ENCODE peak calls at places on chromosomes 6 and 20, in seven cellular contexts. I is adipocyte, Z is hepatocyte, K is GM19239, T is bronchial epithelial cell, M is HuH-7.5, B is left cardiac atrium. P is an unnamed sample.

GRCh38 chr6:13554929-13555333 is 19.5 kb upstream of the SIRT5 start:
- DNase-seq in I (no peak), Z (peak; percentile 19), K (no peak), T (no peak), M (no peak), B (peak; percentile 67), P (no peak)

GRCh38 chr6:45488269-45488668 is 110.5 kb upstream of the SUPT3H start:
- DNase-seq in I (no peak), Z (no peak), K (no peak), T (no peak), M (no peak), B (no peak), P (no peak)

GRCh38 chr6:170063431-170063830 is 227.4 kb downstream of the DLL1 start:
- DNase-seq in I (no peak), Z (no peak), K (no peak), T (no peak), M (no peak), B (no peak), P (no peak)

GRCh38 chr6:144528605-144529425 is 243.7 kb downstream of the UTRN start:
- DNase-seq in I (no peak), Z (no peak), K (no peak), T (peak; percentile 6), M (no peak), B (no peak), P (no peak)

GRCh38 chr6:49556429-49556837 is 6.0 kb downstream of the C6orf141 start:
- DNase-seq in I (no peak), Z (peak; percentile 82), K (no peak), T (peak; percentile 99), M (peak; percentile 46), B (no peak), P (no peak)

GRCh38 chr6:164130151-164130550 is 715.6 kb downstream of the QKI start:
- DNase-seq in I (no peak), Z (no peak), K (no peak), T (no peak), M (no peak), B (peak; percentile 56), P (no peak)

GRCh38 chr6:45703041-45703739 is 312.5 kb downstream of the CLIC5 start:
- DNase-seq in I (peak; percentile 64), Z (no peak), K (no peak), T (peak; percentile 83), M (no peak), B (no peak), P (peak; percentile 44)

GRCh38 chr6:64104051-64104450 is 468.4 kb downstream of the PHF3 start:
- DNase-seq in I (no peak), Z (no peak), K (no peak), T (no peak), M (no peak), B (no peak), P (no peak)

GRCh38 chr6:39452746-39453145 is 130.2 kb upstream of the KCNK16 start:
- DNase-seq in I (no peak), Z (no peak), K (no peak), T (peak; percentile 20), M (no peak), B (no peak), P (no peak)

GRCh38 chr6:170260686-170261085 is 30.2 kb downstream of the DLL1 start:
- DNase-seq in I (no peak), Z (no peak), K (no peak), T (no peak), M (peak; percentile 64), B (no peak), P (no peak)

GRCh38 chr20:10177326-10177725 is 41.3 kb upstream of the SNAP25 start:
- DNase-seq in I (no peak), Z (no peak), K (no peak), T (no peak), M (no peak), B (no peak), P (no peak)

GRCh38 chr6:9999806-10000205 is 415.1 kb downstream of the TFAP2A start:
- DNase-seq in I (peak; percentile 9), Z (no peak), K (no peak), T (peak; percentile 59), M (no peak), B (no peak), P (no peak)

GRCh38 chr6:28982476-28983266 is 22.4 kb downstream of the ZNF311 start:
- DNase-seq in I (peak; percentile 74), Z (peak; percentile 69), K (no peak), T (peak; percentile 64), M (no peak), B (no peak), P (peak; percentile 44)

GRCh38 chr6:7124631-7125030 is 16.9 kb downstream of the RREB1 start:
- DNase-seq in I (no peak), Z (no peak), K (no peak), T (peak; percentile 46), M (no peak), B (no peak), P (no peak)

GRCh38 chr6:141677598-141678211 is 455.0 kb upstream of the GJE1 start:
- DNase-seq in I (peak; percentile 80), Z (peak; percentile 63), K (no peak), T (peak; percentile 38), M (peak; percentile 3), B (no peak), P (peak; percentile 38)

GRCh38 chr6:147664092-147664491 is 155.6 kb downstream of the SAMD5 start:
- DNase-seq in I (no peak), Z (no peak), K (no peak), T (no peak), M (no peak), B (no peak), P (no peak)

GRCh38 chr6:45472383-45472782 is 94.6 kb upstream of the SUPT3H start:
- DNase-seq in I (no peak), Z (no peak), K (no peak), T (no peak), M (no peak), B (no peak), P (peak; percentile 78)

GRCh38 chr6:37171141-37171969 is 1.4 kb downstream of the PIM1 start:
- DNase-seq in I (peak; percentile 65), Z (peak; percentile 51), K (no peak), T (no peak), M (no peak), B (peak; percentile 50), P (no peak)

GRCh38 chr20:48295445-48295903 is 510.2 kb upstream of the SULF2 start:
- DNase-seq in I (peak; percentile 94), Z (peak; percentile 75), K (no peak), T (peak; percentile 88), M (peak; percentile 60), B (no peak), P (peak; percentile 91)

GRCh38 chr6:56555438-56555872 is 87.2 kb downstream of the DST start:
- DNase-seq in I (peak; percentile 24), Z (peak; percentile 40), K (no peak), T (no peak), M (no peak), B (no peak), P (no peak)

GRCh38 chr20:21677261-21677660 is 28.2 kb upstream of the PAX1 start:
- DNase-seq in I (no peak), Z (no peak), K (no peak), T (no peak), M (no peak), B (no peak), P (no peak)

GRCh38 chr6:112296122-112296521 is 41.8 kb upstream of the LAMA4 start:
- DNase-seq in I (peak; percentile 64), Z (peak; percentile 16), K (no peak), T (peak; percentile 49), M (peak; percentile 13), B (no peak), P (peak; percentile 62)

GRCh38 chr20:51318058-51318960 is 224.2 kb downstream of the NFATC2 start:
- DNase-seq in I (no peak), Z (peak; percentile 57), K (no peak), T (no peak), M (peak; percentile 63), B (peak; percentile 51), P (no peak)

GRCh38 chr6:66985816-66986215 is 1278.8 kb upstream of the EYS start:
- DNase-seq in I (no peak), Z (no peak), K (no peak), T (no peak), M (no peak), B (no peak), P (no peak)

GRCh38 chr20:25336561-25337422 is 53.8 kb downstream of the ABHD12 start:
- DNase-seq in I (peak; percentile 16), Z (peak; percentile 47), K (no peak), T (peak; percentile 81), M (peak; percentile 49), B (no peak), P (peak; percentile 32)

GRCh38 chr6:16205377-16206144 is 32.8 kb upstream of the GMPR start:
- DNase-seq in I (peak; percentile 99), Z (peak; percentile 38), K (peak; percentile 62), T (no peak), M (no peak), B (no peak), P (peak; percentile 99)

GRCh38 chr20:17442588-17442987 is 88.6 kb downstream of the BFSP1 start:
- DNase-seq in I (peak; percentile 25), Z (no peak), K (no peak), T (no peak), M (no peak), B (no peak), P (no peak)

GRCh38 chr6:155936127-155936526 is 480.5 kb upstream of the NOX3 start:
- DNase-seq in I (peak; percentile 1), Z (no peak), K (no peak), T (peak; percentile 17), M (no peak), B (no peak), P (no peak)

GRCh38 chr6:44489912-44490604 is 102.6 kb downstream of the CDC5L start:
- DNase-seq in I (peak; percentile 94), Z (peak; percentile 68), K (no peak), T (peak; percentile 98), M (no peak), B (peak; percentile 41), P (peak; percentile 90)

GRCh38 chr20:36092424-36093024 is 62.0 kb upstream of the EPB41L1 start:
- DNase-seq in I (peak; percentile 71), Z (peak; percentile 69), K (no peak), T (no peak), M (peak; percentile 54), B (peak; percentile 51), P (no peak)

P was measured in fibroblast of gingiva.